ENCODE peak calls at places on chromosomes 13 and 19, in six cellular contexts. Q is AG09309, H is adrenal gland, D is K562, U is psoas muscle, A is fibroblast of mammary gland. S is an unnamed sample.

GRCh38 chr19:35297922-35298321 is 6.0 kb downstream of the MAG start:
- DNase-seq in D (no peak), A (no peak), Q (no peak), U (no peak), H (no peak), S (no peak)

GRCh38 chr19:9936151-9937000 is at the start of gene OLFM2:
- DNase-seq in U (no peak), D (peak), Q (no peak), A (no peak), H (peak), S (no peak)

GRCh38 chr19:35048911-35049411 is 7.4 kb downstream of the HPN start:
- DNase-seq in U (peak), D (no peak), Q (no peak), A (no peak), H (no peak), S (no peak)

GRCh38 chr13:109724603-109725002 is 61.8 kb downstream of the IRS2 start:
- DNase-seq in U (no peak), A (no peak), H (no peak), D (no peak), Q (no peak), S (no peak)

GRCh38 chr13:98983182-98983581 is 5.3 kb upstream of the DOCK9 start:
- DNase-seq in H (no peak), D (no peak), U (no peak), A (no peak), Q (no peak), S (no peak)

GRCh38 chr13:39455534-39456175 is 147.3 kb downstream of the LHFPL6 start:
- DNase-seq in A (peak), Q (no peak), U (no peak), H (no peak), D (no peak), S (no peak)

GRCh38 chr13:65499251-65499650 is 1730.9 kb downstream of the PCDH9 start:
- DNase-seq in Q (peak), A (peak), H (no peak), U (no peak), D (no peak), S (peak)

GRCh38 chr13:27791146-27791900 is 960 bp upstream of the GSX1 start:
- DNase-seq in Q (no peak), U (no peak), H (no peak), A (no peak), D (no peak), S (no peak)

GRCh38 chr13:101512650-101513049 is 60.2 kb downstream of the ITGBL1 start:
- DNase-seq in H (no peak), D (no peak), A (peak), Q (no peak), U (no peak), S (no peak)

GRCh38 chr13:113918580-113918979 is 54.7 kb upstream of the GAS6 start:
- DNase-seq in D (no peak), Q (no peak), H (peak), A (no peak), U (no peak), S (no peak)

GRCh38 chr13:44680746-44681355 is 104.7 kb upstream of the TSC22D1 start:
- DNase-seq in D (no peak), Q (no peak), U (no peak), A (no peak), H (no peak), S (no peak)
- H3K4me3 ChIP-seq in D (no peak), Q (no peak), U (no peak), A (no peak), H (no peak), S (no peak)

GRCh38 chr19:30001794-30002193 is 59.8 kb downstream of the URI1 start:
- DNase-seq in D (no peak), A (no peak), U (no peak), Q (no peak), H (no peak), S (no peak)
- TF ChIP-seq CTCF in D (peak), A (no peak), U (no peak), Q (no peak), H (no peak), S (no peak)

GRCh38 chr13:108615241-108615640 is 14.2 kb upstream of the MYO16 start:
- DNase-seq in H (no peak), D (no peak), U (no peak), A (no peak), Q (no peak), S (no peak)
- H3K4me3 ChIP-seq in H (no peak), D (no peak), U (no peak), A (no peak), Q (no peak), S (no peak)

DNA sequence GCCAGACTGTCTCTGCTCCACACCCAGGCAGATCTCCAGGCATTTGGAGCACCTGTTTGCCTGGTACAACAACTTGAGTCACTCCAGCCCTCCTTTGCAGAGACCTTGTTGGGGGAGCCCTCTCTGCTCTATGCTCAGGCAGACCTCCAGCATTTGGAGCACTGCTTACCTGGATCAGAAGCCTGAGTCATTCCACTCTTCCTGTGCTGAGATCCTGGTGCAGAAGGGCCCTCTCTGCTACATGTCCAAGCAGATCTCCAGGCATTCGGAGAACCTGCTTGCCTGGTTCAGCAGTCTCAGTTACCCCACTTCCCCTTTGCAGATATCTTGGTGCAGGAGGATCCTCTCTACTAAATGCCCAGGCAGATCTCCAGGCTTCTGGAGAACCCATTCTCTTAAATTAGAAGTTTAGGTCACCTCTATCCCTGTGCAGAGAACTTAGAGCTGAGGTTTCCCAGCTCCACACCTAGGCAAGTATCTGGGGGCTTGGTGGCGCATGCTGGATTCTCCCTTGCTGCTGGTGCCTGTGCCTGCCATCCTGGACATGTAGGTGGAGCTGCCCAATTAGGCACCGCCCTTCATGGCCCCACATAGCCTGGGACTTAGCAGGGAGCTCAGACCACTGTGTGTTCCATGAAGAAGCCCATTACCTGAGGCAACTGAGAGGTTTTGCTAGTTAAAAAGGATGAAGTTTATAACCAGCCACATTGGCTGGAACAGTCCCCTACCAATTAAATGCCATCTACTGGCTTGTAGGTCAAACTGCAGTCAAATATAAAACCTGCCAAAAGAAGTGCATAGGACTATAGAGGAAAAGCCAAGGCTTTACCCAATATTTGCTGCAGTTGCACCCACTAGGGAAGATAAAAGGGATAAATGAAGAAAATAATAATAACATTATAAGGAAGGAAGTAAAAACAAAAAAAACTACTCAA is 97.6 kb upstream of the SLITRK6 start:
- DNase-seq in A (no peak), U (no peak), Q (no peak), H (no peak), D (no peak), S (no peak)
- TF ChIP-seq CTCF in A (no peak), U (no peak), Q (no peak), H (no peak), D (no peak), S (no peak)

DNA sequence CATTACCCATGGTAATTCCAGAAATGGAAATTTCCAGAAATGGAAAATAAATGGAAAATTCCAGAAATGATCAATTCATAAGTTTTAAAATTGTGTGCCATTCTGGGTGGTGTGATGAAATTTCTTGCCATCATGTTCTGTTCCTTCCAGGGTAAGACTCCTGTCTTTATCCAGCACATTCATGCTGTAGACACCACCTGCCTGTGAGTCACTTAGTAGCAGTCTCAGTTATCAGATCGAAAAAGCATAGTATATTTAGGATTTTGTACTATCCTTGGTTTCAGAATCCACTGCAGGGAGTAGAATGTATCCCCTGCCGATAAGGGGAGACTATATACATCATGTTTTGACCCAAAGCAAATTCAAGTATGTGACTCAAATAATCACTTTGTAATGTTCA is 26.7 kb upstream of the CSNK1A1L start:
- DNase-seq in A (no peak), H (no peak), U (no peak), D (no peak), Q (no peak), S (no peak)
- H3K4me3 ChIP-seq in A (no peak), H (no peak), U (no peak), D (no peak), Q (no peak), S (no peak)

GRCh38 chr13:29369060-29369743 is 226.3 kb downstream of the SLC7A1 start:
- DNase-seq in H (no peak), A (peak), U (no peak), D (no peak), Q (no peak), S (peak)
- TF ChIP-seq CTCF in H (peak), A (peak), U (peak), D (peak), Q (peak), S (peak)

GRCh38 chr19:11195169-11195568 is 2.2 kb downstream of the KANK2 start:
- DNase-seq in D (no peak), Q (no peak), U (peak), A (no peak), H (peak), S (no peak)
- H3K4me3 ChIP-seq in D (no peak), Q (peak), U (peak), A (peak), H (no peak), S (peak)

DNA sequence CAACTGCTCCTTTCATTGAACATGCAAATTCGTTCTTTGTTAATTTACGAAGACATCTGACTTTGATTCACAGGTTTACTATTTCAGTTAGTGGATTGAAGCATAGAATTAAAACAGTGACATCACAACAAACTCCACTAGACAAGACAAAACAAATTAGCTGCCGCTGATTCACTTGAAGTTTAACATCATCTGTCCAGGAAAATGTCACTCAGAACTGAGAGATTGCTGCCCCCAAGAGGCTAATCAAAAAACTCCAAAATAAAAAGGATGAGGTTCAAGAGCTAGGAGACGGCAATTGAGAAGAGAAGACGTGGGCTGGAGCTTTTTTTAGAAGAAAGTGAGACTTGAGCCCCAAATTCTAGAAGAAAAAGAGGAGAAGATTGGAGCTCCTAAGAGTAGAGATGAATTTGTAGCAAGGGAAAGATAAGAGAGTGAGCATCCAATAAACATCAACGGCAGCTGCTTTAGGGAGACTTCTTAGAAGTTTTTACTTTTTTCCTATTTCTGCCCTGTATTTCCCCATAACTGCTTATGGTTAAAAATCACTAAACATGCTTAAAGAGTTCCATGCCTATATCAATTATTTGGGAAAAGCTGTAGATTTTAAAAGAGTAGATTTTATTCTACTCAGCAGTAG is 40.8 kb upstream of the TPP2 start:
- DNase-seq in Q (no peak), A (peak), H (no peak), U (no peak), D (peak), S (peak)
- TF ChIP-seq CTCF in Q (peak), A (peak), H (peak), U (peak), D (peak), S (peak)

GRCh38 chr19:6417713-6418561 is 6.7 kb downstream of the KHSRP start:
- DNase-seq in H (peak), Q (no peak), U (peak), D (no peak), A (peak), S (no peak)

GRCh38 chr19:6418562-6418932 is 6.1 kb downstream of the KHSRP start:
- DNase-seq in Q (no peak), A (no peak), H (no peak), U (no peak), D (no peak), S (no peak)

GRCh38 chr19:6423499-6424189 is 967 bp downstream of the KHSRP start:
- DNase-seq in U (no peak), D (peak), Q (no peak), A (peak), H (peak), S (no peak)

GRCh38 chr19:6424190-6424938 is at the start of gene KHSRP:
- DNase-seq in D (peak), Q (no peak), U (peak), A (no peak), H (peak), S (no peak)

DNA sequence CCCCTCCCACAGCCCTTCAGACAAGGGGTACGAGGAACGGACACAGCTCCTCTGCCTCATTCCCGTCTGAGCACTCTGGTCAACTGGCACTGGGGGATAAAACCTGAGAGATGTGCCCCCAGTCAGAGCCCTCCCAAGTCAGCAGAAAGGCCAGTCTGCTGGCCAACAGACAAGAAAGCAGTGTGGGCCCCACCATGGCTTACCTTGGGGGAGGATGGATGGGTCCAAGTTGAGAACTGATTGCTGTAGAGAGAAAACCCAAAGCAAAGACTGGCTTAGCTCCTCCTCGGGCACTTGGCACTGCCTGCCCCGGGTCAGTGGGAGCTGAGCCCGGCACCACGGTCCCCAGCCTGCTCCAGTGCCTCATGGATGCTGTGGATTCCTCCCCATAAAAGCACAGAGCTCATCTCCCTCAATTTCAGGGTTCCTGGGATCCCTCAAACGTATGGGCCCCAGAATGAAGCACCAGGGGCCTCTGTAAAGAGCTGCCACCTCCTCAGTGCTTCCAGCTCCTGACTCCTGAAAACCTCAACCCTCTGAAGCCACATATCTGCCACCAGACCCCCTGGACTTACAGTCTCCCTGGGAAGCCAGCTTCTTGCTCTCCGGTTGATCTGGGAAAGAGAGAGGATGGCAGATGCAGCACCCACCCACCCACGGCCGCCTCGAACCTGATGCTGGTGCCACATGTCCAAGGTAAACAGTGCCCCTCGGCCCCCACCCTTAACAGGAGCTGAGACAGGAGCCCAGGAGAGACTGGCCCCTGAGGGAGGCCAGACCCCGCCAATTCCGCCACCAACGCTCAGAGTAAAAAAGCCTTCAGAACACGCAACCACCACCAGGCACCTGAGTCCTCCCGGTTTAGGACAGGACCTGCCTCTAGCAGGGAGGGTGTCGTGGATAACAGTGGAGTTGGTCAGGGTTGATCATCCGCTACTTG is 3.3 kb downstream of the KHSRP start:
- DNase-seq in A (no peak), H (no peak), Q (no peak), D (no peak), U (no peak), S (no peak)
- H3K4me3 ChIP-seq in A (no peak), H (no peak), Q (no peak), D (no peak), U (no peak), S (no peak)

DNA sequence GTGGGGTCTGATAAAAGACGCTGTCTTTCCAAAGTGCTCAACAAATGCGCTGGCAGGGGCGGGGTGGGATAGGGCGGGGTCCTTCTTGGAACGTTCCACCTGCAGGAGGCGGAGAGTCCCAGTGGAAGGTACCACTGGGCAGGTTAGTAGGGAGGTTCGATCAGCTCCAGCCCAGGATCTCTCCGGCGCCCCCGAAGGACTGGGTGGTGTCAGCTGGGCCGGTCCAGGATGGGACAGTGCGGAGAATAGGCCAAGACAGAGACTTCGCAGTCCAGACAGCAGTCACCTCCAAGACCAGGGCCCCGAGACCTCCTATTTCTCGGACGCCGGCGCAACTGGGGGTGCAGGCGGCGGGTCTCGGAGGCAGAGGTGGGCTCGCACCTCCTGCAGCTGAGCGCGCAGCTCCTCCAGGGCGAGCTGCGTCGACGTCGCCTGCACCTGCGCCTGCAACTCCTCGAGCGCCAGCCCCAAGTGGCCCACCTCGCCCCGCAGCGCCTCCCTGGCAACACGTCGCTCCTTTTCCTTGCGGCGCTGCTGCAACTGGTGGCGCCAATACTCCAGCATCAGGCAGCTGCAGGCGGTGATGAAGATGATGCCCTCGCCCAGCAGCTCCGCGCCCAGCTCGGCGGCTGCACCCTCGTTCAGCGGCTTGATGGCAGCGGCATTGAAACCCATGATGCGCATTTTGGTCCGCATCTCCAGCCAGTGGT is 21.6 kb downstream of the VASP start:
- DNase-seq in A (peak), U (peak), Q (no peak), D (peak), H (peak), S (no peak)
- TF ChIP-seq CTCF in A (no peak), U (no peak), Q (no peak), D (peak), H (no peak), S (no peak)